ENCODE peak calls at places on chromosomes 3 and 15, in six cellular contexts. V, Z, S, F, K and L are unnamed samples.

GRCh38 chr3:8784676-8785435 is 15.4 kb upstream of the OXTR start:
- DNase-seq in V (no peak), Z (no peak), S (no peak), F (no peak), K (no peak), L (no peak)

GRCh38 chr3:13290941-13291340 is 129.2 kb downstream of the NUP210 start:
- DNase-seq in V (no peak), Z (no peak), S (no peak), F (no peak), K (no peak), L (no peak)

GRCh38 chr15:83248151-83248851 is 36.2 kb downstream of the BNC1 start:
- DNase-seq in V (peak), Z (no peak), S (peak), F (peak), K (peak), L (no peak)

GRCh38 chr15:62777657-62778056 is 264.9 kb upstream of the TPM1 start:
- DNase-seq in V (no peak), Z (no peak), S (no peak), F (no peak), K (no peak), L (no peak)

GRCh38 chr15:101188517-101189340 is 63.1 kb downstream of the CHSY1 start:
- DNase-seq in V (no peak), Z (no peak), S (no peak), F (no peak), K (no peak), L (peak)

GRCh38 chr15:41332788-41333527 is at the start of gene NUSAP1:
- DNase-seq in V (peak), Z (no peak), S (peak), F (no peak), K (no peak), L (no peak)

GRCh38 chr3:13115616-13115910 is 42.3 kb upstream of the IQSEC1 start:
- DNase-seq in V (no peak), Z (peak), S (no peak), F (no peak), K (no peak), L (no peak)

GRCh38 chr15:66713843-66714508 is 11.9 kb downstream of the SMAD6 start:
- DNase-seq in V (no peak), Z (no peak), S (no peak), F (no peak), K (no peak), L (no peak)

GRCh38 chr3:15284121-15284889 is 48.1 kb downstream of the SH3BP5 start:
- DNase-seq in V (no peak), Z (no peak), S (no peak), F (no peak), K (no peak), L (no peak)

GRCh38 chr3:24477090-24477656 is 17.5 kb downstream of the THRB start:
- DNase-seq in V (no peak), Z (no peak), S (no peak), F (no peak), K (no peak), L (no peak)

GRCh38 chr3:131903988-131904415 is 130.8 kb downstream of the CPNE4 start:
- DNase-seq in V (no peak), Z (no peak), S (no peak), F (no peak), K (no peak), L (peak)

GRCh38 chr3:169091196-169091595 is 572.3 kb downstream of the MECOM start:
- DNase-seq in V (no peak), Z (no peak), S (no peak), F (no peak), K (no peak), L (no peak)

GRCh38 chr3:89107461-89108035 is at the start of gene EPHA3:
- DNase-seq in V (peak), Z (peak), S (peak), F (peak), K (no peak), L (peak)

GRCh38 chr15:101480613-101481380 is 8.7 kb downstream of the PCSK6 start:
- DNase-seq in V (no peak), Z (no peak), S (no peak), F (no peak), K (no peak), L (peak)

GRCh38 chr3:48698891-48699290 is 13.2 kb upstream of the NCKIPSD start:
- DNase-seq in V (no peak), Z (no peak), S (no peak), F (no peak), K (no peak), L (no peak)

GRCh38 chr3:172596394-172596706 is 73.1 kb upstream of the TNFSF10 start:
- DNase-seq in V (no peak), Z (no peak), S (no peak), F (no peak), K (no peak), L (no peak)

GRCh38 chr3:119647843-119648575 is 12.4 kb downstream of the POPDC2 start:
- DNase-seq in V (no peak), Z (no peak), S (no peak), F (no peak), K (no peak), L (no peak)

GRCh38 chr15:63948971-63949370 is 97.3 kb downstream of the DAPK2 start:
- DNase-seq in V (no peak), Z (no peak), S (no peak), F (no peak), K (no peak), L (peak)

GRCh38 chr3:152245498-152246175 is 23.1 kb upstream of the MBNL1 start:
- DNase-seq in V (no peak), Z (no peak), S (no peak), F (no peak), K (no peak), L (no peak)

GRCh38 chr3:111582114-111582461 is 13.1 kb downstream of the ZBED2 start:
- DNase-seq in V (no peak), Z (no peak), S (no peak), F (no peak), K (no peak), L (peak)

GRCh38 chr15:75307778-75308390 is 25.2 kb downstream of the GOLGA6D start:
- DNase-seq in V (no peak), Z (peak), S (peak), F (no peak), K (no peak), L (peak)

GRCh38 chr15:65426216-65426853 is 3.6 kb upstream of the IGDCC4 start:
- DNase-seq in V (no peak), Z (no peak), S (no peak), F (no peak), K (no peak), L (no peak)

GRCh38 chr15:29059871-29060640 is 174.3 kb downstream of the APBA2 start:
- DNase-seq in V (no peak), Z (no peak), S (no peak), F (no peak), K (no peak), L (peak)

GRCh38 chr3:162643245-162643644 is 1146.6 kb downstream of the OTOL1 start:
- DNase-seq in V (no peak), Z (no peak), S (no peak), F (no peak), K (no peak), L (no peak)

GRCh38 chr15:90074023-90074422 is 28.2 kb downstream of the IDH2 start:
- DNase-seq in V (no peak), Z (no peak), S (no peak), F (no peak), K (no peak), L (no peak)

GRCh38 chr3:155032918-155033317 is 47.2 kb upstream of the MME start:
- DNase-seq in V (no peak), Z (no peak), S (no peak), F (no peak), K (no peak), L (no peak)